ENCODE peak calls at places on chromosome 13, in ten cellular contexts. P, X, O, F, U, S, M, L, T and K are unnamed samples.
A peak's percentile ranks its signal among the peaks of the same experiment; 100 is the strongest.

GRCh38 chr13:95704510-95704909 is 27.6 kb downstream of the DNAJC3 start:
- DNase-seq in M (no peak), S (no peak), T (no peak), O (no peak), X (peak; percentile 31), U (no peak), F (no peak), P (no peak), L (no peak), K (no peak)

GRCh38 chr13:102400619-102401125 is 1.2 kb downstream of the FGF14 start:
- DNase-seq in M (peak; percentile 36), O (no peak), U (no peak), P (no peak), T (peak; percentile 11), L (no peak), S (no peak), F (peak; percentile 18), X (no peak), K (no peak)

GRCh38 chr13:90979059-90979458 is 368.4 kb upstream of the MIR17HG start:
- DNase-seq in F (no peak), P (no peak), U (no peak), X (peak; percentile 18), M (peak; percentile 7), O (no peak), S (no peak), T (peak; percentile 34), L (no peak), K (no peak)

GRCh38 chr13:46334008-46334407 is 53.0 kb downstream of the RUBCNL start:
- DNase-seq in M (no peak), S (no peak), X (no peak), U (no peak), T (no peak), L (no peak), F (no peak), P (no peak), O (no peak), K (no peak)

GRCh38 chr13:44236370-44236769 is 137.3 kb upstream of the SERP2 start:
- DNase-seq in F (no peak), L (no peak), U (no peak), M (peak; percentile 21), S (no peak), P (no peak), O (no peak), X (no peak), T (no peak), K (no peak)

GRCh38 chr13:112657850-112658445 is 31.9 kb upstream of the ATP11A start:
- DNase-seq in L (no peak), F (no peak), S (no peak), U (no peak), X (peak; percentile 84), T (peak; percentile 72), M (peak; percentile 85), P (no peak), O (no peak), K (no peak)

GRCh38 chr13:83378901-83379300 is 503.4 kb downstream of the SLITRK1 start:
- DNase-seq in S (no peak), F (no peak), T (peak; percentile 8), U (no peak), L (no peak), X (peak; percentile 37), O (no peak), P (no peak), M (no peak), K (no peak)

GRCh38 chr13:78241278-78241919 is 322.8 kb upstream of the EDNRB start:
- DNase-seq in F (peak; percentile 4), M (peak; percentile 50), P (peak; percentile 15), U (no peak), T (peak; percentile 12), X (peak; percentile 66), S (no peak), L (peak; percentile 0), O (no peak), K (no peak)

GRCh38 chr13:34567558-34567957 is 374.5 kb upstream of the NBEA start:
- DNase-seq in X (no peak), M (no peak), S (no peak), O (no peak), F (no peak), P (no peak), L (no peak), U (no peak), T (no peak), K (no peak)

GRCh38 chr13:24741016-24741662 is 22.8 kb upstream of the RNF17 start:
- DNase-seq in L (no peak), U (no peak), P (no peak), O (no peak), X (peak; percentile 14), M (no peak), T (no peak), F (no peak), S (no peak), K (no peak)

GRCh38 chr13:40061466-40062450 is 406.3 kb downstream of the COG6 start:
- DNase-seq in X (peak; percentile 4), U (no peak), T (peak; percentile 76), M (peak; percentile 68), P (no peak), O (no peak), L (no peak), S (no peak), F (no peak), K (no peak)

GRCh38 chr13:26253262-26253786 is 605 bp upstream of the CDK8 start:
- DNase-seq in O (no peak), M (no peak), P (no peak), X (no peak), F (no peak), U (no peak), T (no peak), L (no peak), S (no peak), K (no peak)

GRCh38 chr13:59734393-59734792 is 429.3 kb downstream of the DIAPH3 start:
- DNase-seq in S (no peak), U (no peak), M (no peak), L (peak; percentile 24), F (no peak), O (no peak), T (no peak), P (no peak), X (no peak), K (no peak)

GRCh38 chr13:48733739-48734329 is 80.1 kb downstream of the CYSLTR2 start:
- DNase-seq in M (peak; percentile 45), T (peak; percentile 38), X (peak; percentile 6), P (no peak), O (no peak), F (no peak), U (no peak), L (no peak), S (no peak), K (no peak)

GRCh38 chr13:49044849-49045248 is 69.1 kb downstream of the FNDC3A start:
- DNase-seq in O (no peak), T (no peak), F (no peak), X (peak; percentile 20), U (no peak), L (no peak), S (no peak), M (no peak), P (no peak), K (no peak)

GRCh38 chr13:94153586-94153985 is 325.9 kb downstream of the DCT start:
- DNase-seq in U (no peak), L (no peak), S (no peak), F (no peak), P (no peak), M (no peak), X (no peak), O (no peak), T (no peak), K (no peak)

GRCh38 chr13:43492281-43492680 is 294.5 kb downstream of the ENOX1 start:
- DNase-seq in T (no peak), X (no peak), F (no peak), M (no peak), P (no peak), S (no peak), U (no peak), L (no peak), O (no peak), K (no peak)

GRCh38 chr13:80276371-80277289 is 64.3 kb downstream of the SPRY2 start:
- DNase-seq in T (peak; percentile 79), F (no peak), L (no peak), M (peak; percentile 83), S (no peak), P (no peak), U (no peak), X (peak; percentile 42), O (no peak), K (no peak)

GRCh38 chr13:92994056-92994455 is 232.6 kb upstream of the GPC6 start:
- DNase-seq in F (no peak), T (peak; percentile 83), M (no peak), L (no peak), S (no peak), P (no peak), X (peak; percentile 37), U (no peak), O (no peak), K (no peak)

GRCh38 chr13:94157705-94158218 is 321.7 kb downstream of the DCT start:
- DNase-seq in M (peak; percentile 31), F (no peak), S (no peak), X (no peak), O (no peak), P (no peak), T (no peak), L (no peak), U (no peak), K (no peak)

GRCh38 chr13:109145631-109146030 is 516.2 kb downstream of the MYO16 start:
- DNase-seq in U (no peak), O (no peak), M (peak; percentile 86), X (peak; percentile 83), F (peak; percentile 75), T (peak; percentile 64), L (peak; percentile 45), S (peak; percentile 3), P (no peak), K (no peak)

GRCh38 chr13:78978381-78978998 is 319.5 kb upstream of the OBI1 start:
- DNase-seq in O (no peak), X (peak; percentile 70), L (peak; percentile 1), M (peak; percentile 71), P (peak; percentile 3), F (peak; percentile 6), T (peak; percentile 43), S (peak; percentile 37), U (no peak), K (no peak)

GRCh38 chr13:37225414-37226047 is 120.1 kb upstream of the CSNK1A1L start:
- DNase-seq in L (no peak), T (peak; percentile 76), O (no peak), P (no peak), F (peak; percentile 8), X (peak; percentile 10), U (no peak), M (peak; percentile 53), S (no peak), K (no peak)

GRCh38 chr13:113001251-113002140 is 32.5 kb downstream of the MCF2L start:
- DNase-seq in X (peak; percentile 52), U (no peak), P (no peak), F (peak; percentile 28), T (peak; percentile 17), M (peak; percentile 80), O (no peak), S (no peak), L (no peak), K (no peak)

GRCh38 chr13:41944635-41945401 is 16.1 kb downstream of the VWA8 start:
- DNase-seq in F (no peak), L (no peak), M (no peak), U (no peak), O (no peak), P (no peak), T (no peak), S (no peak), X (no peak), K (no peak)

GRCh38 chr13:94121686-94122085 is 357.8 kb downstream of the DCT start:
- DNase-seq in M (peak; percentile 55), T (peak; percentile 91), P (no peak), O (no peak), F (peak; percentile 17), S (no peak), X (peak; percentile 29), U (no peak), L (no peak), K (no peak)

GRCh38 chr13:111551421-111551820 is 231.0 kb downstream of the TEX29 start:
- DNase-seq in U (no peak), M (no peak), L (no peak), X (no peak), S (no peak), O (no peak), P (no peak), T (no peak), F (no peak), K (no peak)